ENCODE peak calls at places on chromosomes 13 and 19, in seven cellular contexts. One of them, this sample, is unnamed.

GRCh38 chr19:40718774-40719391 is 2.0 kb downstream of the ITPKC start:
- DNase-seq in suprapubic skin: peak; percentile 87
- DNase-seq in SK-N-SH: no peak
- DNase-seq in esophagus muscularis mucosa: no peak
- DNase-seq in sigmoid colon: peak; percentile 89
- DNase-seq in breast epithelium: peak; percentile 89
- DNase-seq in spleen: peak; percentile 82
- DNase-seq in this sample: peak; percentile 93

GRCh38 chr13:112715715-112716460 is 26.1 kb downstream of the ATP11A start:
- DNase-seq in suprapubic skin: peak; percentile 65
- DNase-seq in SK-N-SH: no peak
- DNase-seq in esophagus muscularis mucosa: no peak
- DNase-seq in sigmoid colon: peak; percentile 45
- DNase-seq in breast epithelium: no peak
- DNase-seq in spleen: peak; percentile 53
- DNase-seq in this sample: no peak

GRCh38 chr19:19276851-19277250 is 3.8 kb upstream of the TM6SF2 start:
- DNase-seq in suprapubic skin: no peak
- DNase-seq in SK-N-SH: peak; percentile 22
- DNase-seq in esophagus muscularis mucosa: no peak
- DNase-seq in sigmoid colon: no peak
- DNase-seq in breast epithelium: no peak
- DNase-seq in spleen: no peak
- DNase-seq in this sample: no peak

GRCh38 chr19:57111329-57111644 is 8.5 kb upstream of the USP29 start:
- DNase-seq in suprapubic skin: no peak
- DNase-seq in SK-N-SH: no peak
- DNase-seq in esophagus muscularis mucosa: no peak
- DNase-seq in sigmoid colon: no peak
- DNase-seq in breast epithelium: no peak
- DNase-seq in spleen: no peak
- DNase-seq in this sample: no peak

GRCh38 chr19:14189415-14189814 is 16.6 kb downstream of the ADGRL1 start:
- DNase-seq in suprapubic skin: no peak
- DNase-seq in SK-N-SH: no peak
- DNase-seq in esophagus muscularis mucosa: no peak
- DNase-seq in sigmoid colon: no peak
- DNase-seq in breast epithelium: no peak
- DNase-seq in spleen: no peak
- DNase-seq in this sample: no peak

GRCh38 chr19:40609561-40610395 is 8.6 kb downstream of the LTBP4 start:
- DNase-seq in suprapubic skin: peak; percentile 98
- DNase-seq in SK-N-SH: peak; percentile 99
- DNase-seq in esophagus muscularis mucosa: peak; percentile 98
- DNase-seq in sigmoid colon: peak; percentile 96
- DNase-seq in breast epithelium: peak; percentile 94
- DNase-seq in spleen: peak; percentile 96
- DNase-seq in this sample: peak; percentile 97

GRCh38 chr19:7520131-7521051 is 2.0 kb upstream of the MCOLN1 start:
- DNase-seq in suprapubic skin: no peak
- DNase-seq in SK-N-SH: no peak
- DNase-seq in esophagus muscularis mucosa: no peak
- DNase-seq in sigmoid colon: no peak
- DNase-seq in breast epithelium: no peak
- DNase-seq in spleen: peak; percentile 77
- DNase-seq in this sample: no peak

GRCh38 chr19:2097330-2098327 is 914 bp downstream of the IZUMO4 start:
- DNase-seq in suprapubic skin: no peak
- DNase-seq in SK-N-SH: no peak
- DNase-seq in esophagus muscularis mucosa: no peak
- DNase-seq in sigmoid colon: peak; percentile 80
- DNase-seq in breast epithelium: no peak
- DNase-seq in spleen: peak; percentile 89
- DNase-seq in this sample: peak; percentile 36

GRCh38 chr19:51473009-51473707 is 5.2 kb upstream of the CEACAM18 start:
- DNase-seq in suprapubic skin: peak; percentile 87
- DNase-seq in SK-N-SH: peak; percentile 69
- DNase-seq in esophagus muscularis mucosa: peak; percentile 95
- DNase-seq in sigmoid colon: peak; percentile 79
- DNase-seq in breast epithelium: peak; percentile 75
- DNase-seq in spleen: peak; percentile 88
- DNase-seq in this sample: peak; percentile 78

GRCh38 chr13:50161052-50161451 is 145.8 kb downstream of the KCNRG start:
- DNase-seq in suprapubic skin: no peak
- DNase-seq in SK-N-SH: no peak
- DNase-seq in esophagus muscularis mucosa: no peak
- DNase-seq in sigmoid colon: no peak
- DNase-seq in breast epithelium: no peak
- DNase-seq in spleen: no peak
- DNase-seq in this sample: no peak

GRCh38 chr13:28031929-28032328 is 43.4 kb upstream of the URAD start:
- DNase-seq in suprapubic skin: no peak
- DNase-seq in SK-N-SH: no peak
- DNase-seq in esophagus muscularis mucosa: no peak
- DNase-seq in sigmoid colon: no peak
- DNase-seq in breast epithelium: no peak
- DNase-seq in spleen: no peak
- DNase-seq in this sample: no peak

GRCh38 chr13:106533101-106533939 is 2.1 kb downstream of the EFNB2 start:
- DNase-seq in suprapubic skin: peak; percentile 87
- DNase-seq in SK-N-SH: peak; percentile 84
- DNase-seq in esophagus muscularis mucosa: no peak
- DNase-seq in sigmoid colon: peak; percentile 92
- DNase-seq in breast epithelium: peak; percentile 83
- DNase-seq in spleen: peak; percentile 87
- DNase-seq in this sample: peak; percentile 89

GRCh38 chr13:113656831-113657671 is 947 bp downstream of the ATP4B start:
- DNase-seq in suprapubic skin: peak; percentile 69
- DNase-seq in SK-N-SH: no peak
- DNase-seq in esophagus muscularis mucosa: no peak
- DNase-seq in sigmoid colon: peak; percentile 46
- DNase-seq in breast epithelium: peak; percentile 31
- DNase-seq in spleen: peak; percentile 56
- DNase-seq in this sample: peak; percentile 17

GRCh38 chr13:91383836-91384235 is 14.6 kb upstream of the GPC5 start:
- DNase-seq in suprapubic skin: no peak
- DNase-seq in SK-N-SH: no peak
- DNase-seq in esophagus muscularis mucosa: no peak
- DNase-seq in sigmoid colon: no peak
- DNase-seq in breast epithelium: no peak
- DNase-seq in spleen: no peak
- DNase-seq in this sample: no peak

GRCh38 chr13:76189882-76190519 is 553.9 kb downstream of the LMO7 start:
- DNase-seq in suprapubic skin: no peak
- DNase-seq in SK-N-SH: peak; percentile 14
- DNase-seq in esophagus muscularis mucosa: no peak
- DNase-seq in sigmoid colon: no peak
- DNase-seq in breast epithelium: no peak
- DNase-seq in spleen: peak; percentile 68
- DNase-seq in this sample: no peak

DNA sequence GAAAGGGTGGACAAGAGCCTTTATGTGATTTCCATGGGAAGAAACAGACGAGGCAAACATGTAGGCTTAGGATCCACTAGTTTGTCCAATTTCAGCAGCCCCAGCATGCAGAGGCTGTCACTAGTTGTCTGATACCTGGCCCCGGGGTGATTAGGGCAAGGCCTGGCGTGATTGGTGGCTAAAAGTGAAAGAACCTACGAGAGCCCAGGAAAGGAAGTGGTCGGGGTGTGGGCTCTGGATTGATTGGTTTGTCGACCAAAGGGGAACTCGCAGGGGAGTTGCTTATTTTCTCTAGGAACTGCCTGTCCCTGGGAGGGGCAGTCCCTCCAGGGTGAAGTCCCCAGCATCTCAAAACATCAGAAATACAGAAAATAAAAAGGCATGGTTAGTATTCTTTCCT is 64.2 kb upstream of the UQCRFS1 start:
- DNase-seq in suprapubic skin: no peak
- DNase-seq in SK-N-SH: no peak
- DNase-seq in esophagus muscularis mucosa: no peak
- DNase-seq in sigmoid colon: peak; percentile 28
- DNase-seq in breast epithelium: no peak
- DNase-seq in spleen: peak; percentile 80
- DNase-seq in this sample: peak; percentile 17
- TF ChIP-seq POLR2AphosphoS5 in suprapubic skin: no peak
- TF ChIP-seq POLR2AphosphoS5 in SK-N-SH: no peak
- TF ChIP-seq POLR2AphosphoS5 in esophagus muscularis mucosa: no peak
- TF ChIP-seq POLR2AphosphoS5 in sigmoid colon: no peak
- TF ChIP-seq POLR2AphosphoS5 in breast epithelium: no peak
- TF ChIP-seq POLR2AphosphoS5 in spleen: no peak
- TF ChIP-seq POLR2AphosphoS5 in this sample: no peak

GRCh38 chr19:709965-710714 is 1.4 kb downstream of the PALM start:
- DNase-seq in suprapubic skin: no peak
- DNase-seq in SK-N-SH: peak; percentile 55
- DNase-seq in esophagus muscularis mucosa: no peak
- DNase-seq in sigmoid colon: peak; percentile 82
- DNase-seq in breast epithelium: no peak
- DNase-seq in spleen: no peak
- DNase-seq in this sample: no peak
- H3K4me3 ChIP-seq in suprapubic skin: peak overlapping the region; percentile 90
- H3K4me3 ChIP-seq in SK-N-SH: peak overlapping the region; percentile 73
- H3K4me3 ChIP-seq in esophagus muscularis mucosa: peak overlapping the region; percentile 76
- H3K4me3 ChIP-seq in sigmoid colon: peak overlapping the region; percentile 95
- H3K4me3 ChIP-seq in breast epithelium: peak overlapping the region; percentile 82
- H3K4me3 ChIP-seq in spleen: peak overlapping the region; percentile 74
- H3K4me3 ChIP-seq in this sample: peak overlapping the region; percentile 64

DNA sequence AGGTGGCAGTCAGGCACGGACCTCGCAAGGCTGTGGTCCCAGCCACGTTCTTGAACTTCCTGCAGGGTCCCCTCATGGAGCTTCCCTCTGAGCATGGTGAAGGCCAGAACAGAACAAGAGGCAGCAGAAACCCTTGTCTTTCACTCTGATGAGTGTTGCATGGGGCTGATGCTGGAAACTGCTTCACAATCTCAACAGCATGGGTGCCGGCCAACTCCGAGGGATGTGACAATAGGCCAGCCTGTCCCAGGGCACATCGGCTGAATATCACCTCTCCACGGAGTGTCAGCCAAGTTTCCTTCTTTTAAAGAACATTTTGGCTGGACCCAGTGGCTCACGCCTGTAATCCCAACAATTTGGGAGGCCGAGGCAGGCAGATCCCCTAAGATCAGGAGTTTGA is 173.9 kb downstream of the FOXO1 start:
- DNase-seq in suprapubic skin: no peak
- DNase-seq in SK-N-SH: no peak
- DNase-seq in esophagus muscularis mucosa: no peak
- DNase-seq in sigmoid colon: peak; percentile 39
- DNase-seq in breast epithelium: no peak
- DNase-seq in spleen: no peak
- DNase-seq in this sample: no peak
- H3K4me1 ChIP-seq in suprapubic skin: peaks cover 10% of the 10 kb centered on the region
- H3K4me1 ChIP-seq in SK-N-SH: no peaks in the 10 kb centered on the region
- H3K4me1 ChIP-seq in esophagus muscularis mucosa: peaks cover 15% of the 10 kb centered on the region
- H3K4me1 ChIP-seq in sigmoid colon: peaks cover 10% of the 10 kb centered on the region
- H3K4me1 ChIP-seq in breast epithelium: no peaks in the 10 kb centered on the region
- H3K4me1 ChIP-seq in spleen: peaks cover 20% of the 10 kb centered on the region
- H3K4me1 ChIP-seq in this sample: no peaks in the 10 kb centered on the region

GRCh38 chr13:37647038-37647650 is 48.6 kb upstream of the POSTN start:
- DNase-seq in suprapubic skin: no peak
- DNase-seq in SK-N-SH: no peak
- DNase-seq in esophagus muscularis mucosa: no peak
- DNase-seq in sigmoid colon: no peak
- DNase-seq in breast epithelium: no peak
- DNase-seq in spleen: no peak
- DNase-seq in this sample: no peak
- TF ChIP-seq POLR2AphosphoS5 in suprapubic skin: no peak
- TF ChIP-seq POLR2AphosphoS5 in SK-N-SH: no peak
- TF ChIP-seq POLR2AphosphoS5 in esophagus muscularis mucosa: no peak
- TF ChIP-seq POLR2AphosphoS5 in sigmoid colon: no peak
- TF ChIP-seq POLR2AphosphoS5 in breast epithelium: no peak
- TF ChIP-seq POLR2AphosphoS5 in spleen: no peak
- TF ChIP-seq POLR2AphosphoS5 in this sample: no peak

This sample was measured in transverse colon.